ENCODE peak calls at places on chromosomes 16 and 17, in six cellular contexts. V, B, D, Z, L and I are unnamed samples.

GRCh38 chr16:88780100-88781062 is 4.6 kb downstream of the PIEZO1 start:
- DNase-seq in D (no peak), B (no peak), L (no peak), V (no peak), Z (no peak), I (no peak)

GRCh38 chr16:88978608-88979346 is 1.8 kb upstream of the CBFA2T3 start:
- DNase-seq in L (no peak), V (peak), D (no peak), Z (no peak), B (no peak), I (no peak)

GRCh38 chr17:80782536-80783427 is 208.9 kb upstream of the CHMP6 start:
- DNase-seq in L (peak), V (peak), D (no peak), Z (no peak), B (peak), I (no peak)

GRCh38 chr16:15483857-15484256 is 49.5 kb downstream of the BMERB1 start:
- DNase-seq in B (no peak), V (peak), D (no peak), Z (no peak), L (no peak), I (no peak)

GRCh38 chr16:83098536-83098935 is 471.8 kb downstream of the CDH13 start:
- DNase-seq in L (no peak), Z (no peak), V (no peak), B (no peak), D (no peak), I (no peak)

GRCh38 chr16:203246-203645 is 23.0 kb downstream of the HBQ1 start:
- DNase-seq in Z (no peak), D (no peak), B (no peak), L (no peak), V (no peak), I (no peak)

GRCh38 chr17:64596439-64596838 is 65.7 kb downstream of the SMURF2 start:
- DNase-seq in B (no peak), D (no peak), V (peak), L (no peak), Z (no peak), I (no peak)

GRCh38 chr17:77593081-77593480 is 365.4 kb upstream of the TNRC6C start:
- DNase-seq in Z (no peak), D (no peak), L (no peak), V (no peak), B (no peak), I (no peak)

GRCh38 chr16:49441366-49441780 is 67.8 kb downstream of the C16orf78 start:
- DNase-seq in V (peak), L (no peak), Z (peak), B (peak), D (peak), I (no peak)

GRCh38 chr16:57775661-57776469 is 26.4 kb downstream of the KIFC3 start:
- DNase-seq in V (no peak), D (peak), B (peak), L (no peak), Z (peak), I (no peak)

GRCh38 chr16:46972429-46972970 is 974 bp downstream of the DNAJA2 start:
- DNase-seq in V (peak), L (peak), D (peak), Z (peak), B (no peak), I (no peak)

GRCh38 chr17:72150632-72151460 is 30.0 kb downstream of the SOX9 start:
- DNase-seq in D (no peak), Z (no peak), V (no peak), B (peak), L (no peak), I (no peak)

GRCh38 chr17:48578616-48579560 is 738 bp upstream of the HOXB4 start:
- DNase-seq in D (no peak), B (no peak), Z (no peak), L (no peak), V (peak), I (no peak)

GRCh38 chr16:67555795-67556212 is 6.5 kb upstream of the CTCF start:
- DNase-seq in Z (no peak), V (peak), L (peak), B (no peak), D (no peak), I (no peak)

GRCh38 chr17:14245629-14246028 is 9.0 kb upstream of the CDRT15 start:
- DNase-seq in L (no peak), Z (no peak), B (no peak), D (no peak), V (no peak), I (no peak)

GRCh38 chr16:70250748-70251650 is 741 bp downstream of the EXOSC6 start:
- DNase-seq in L (peak), V (peak), Z (peak), B (peak), D (peak), I (no peak)

GRCh38 chr16:11250091-11250785 is 5.8 kb downstream of the SOCS1 start:
- DNase-seq in D (no peak), Z (peak), L (no peak), V (no peak), B (peak), I (no peak)

GRCh38 chr16:72963921-72964320 is 84.0 kb downstream of the ZFHX3 start:
- DNase-seq in D (peak), L (peak), B (no peak), V (no peak), Z (peak), I (no peak)

GRCh38 chr17:82611140-82612058 is 36.8 kb downstream of the WDR45B start:
- DNase-seq in V (peak), B (no peak), L (no peak), D (peak), Z (peak), I (no peak)

GRCh38 chr17:68103148-68103547 is 67.6 kb downstream of the KPNA2 start:
- DNase-seq in B (no peak), L (no peak), V (no peak), Z (peak), D (no peak), I (no peak)

GRCh38 chr17:32697728-32698625 is 178.9 kb downstream of the MYO1D start:
- DNase-seq in Z (no peak), D (no peak), L (no peak), V (no peak), B (no peak), I (no peak)

GRCh38 chr17:80107231-80108021 is 6.0 kb downstream of the GAA start:
- DNase-seq in D (no peak), B (no peak), V (no peak), L (no peak), Z (no peak), I (no peak)

GRCh38 chr16:24163935-24164334 is 92.2 kb upstream of the CACNG3 start:
- DNase-seq in Z (peak), L (no peak), D (no peak), B (no peak), V (no peak), I (no peak)

GRCh38 chr17:16085066-16085699 is 85.6 kb downstream of the TTC19 start:
- DNase-seq in Z (no peak), D (no peak), B (no peak), L (peak), V (no peak), I (peak)

GRCh38 chr16:81545470-81546175 is 101.0 kb downstream of the CMIP start:
- DNase-seq in V (no peak), D (no peak), Z (no peak), B (no peak), L (no peak), I (no peak)

GRCh38 chr16:17396762-17397498 is 73.8 kb downstream of the XYLT1 start:
- DNase-seq in Z (peak), B (no peak), L (no peak), V (no peak), D (no peak), I (peak)

GRCh38 chr16:85025781-85026653 is 1.6 kb upstream of the KIAA0513 start:
- DNase-seq in L (no peak), V (peak), Z (no peak), B (no peak), D (no peak), I (no peak)

GRCh38 chr17:36921131-36921851 is 16.0 kb upstream of the LHX1 start:
- DNase-seq in V (no peak), L (no peak), D (no peak), B (peak), Z (peak), I (no peak)